ENCODE peak calls at places on chromosomes 4 and X, in ten cellular contexts. T is IMR-90, C is upper lobe of right lung, W is ascending aorta, V is cardiac muscle cell, G is BJ, J is foreskin keratinocyte, Y is right atrium auricular region, X is keratinocyte, U is suprapubic skin. L is an unnamed sample.

GRCh38 chr4:37748546-37748945 is 62.4 kb upstream of the RELL1 start:
- DNase-seq in T (no peak), C (no peak), W (no peak), V (no peak), G (no peak), J (no peak), Y (no peak), X (no peak), U (no peak), L (no peak)

GRCh38 chr4:114599231-114600065 is 841 bp downstream of the UGT8 start:
- DNase-seq in T (no peak), C (peak; percentile 68), W (no peak), V (peak; percentile 29), G (no peak), J (peak; percentile 40), Y (no peak), X (no peak), U (no peak), L (no peak)

GRCh38 chr4:76625316-76625715 is 190.3 kb downstream of the SHROOM3 start:
- DNase-seq in T (no peak), C (no peak), W (no peak), V (no peak), G (no peak), J (no peak), Y (no peak), X (no peak), U (no peak), L (no peak)

GRCh38 chr4:156677656-156678055 is 293.9 kb downstream of the PDGFC start:
- DNase-seq in T (no peak), C (no peak), W (no peak), V (no peak), G (no peak), J (no peak), Y (no peak), X (no peak), U (no peak), L (no peak)

GRCh38 chr4:79851625-79852304 is 221.3 kb downstream of the ANTXR2 start:
- DNase-seq in T (peak; percentile 22), C (no peak), W (no peak), V (no peak), G (no peak), J (no peak), Y (no peak), X (no peak), U (no peak), L (peak; percentile 16)

GRCh38 chr4:177308125-177308524 is 1.5 kb upstream of the NEIL3 start:
- DNase-seq in T (peak; percentile 85), C (no peak), W (no peak), V (no peak), G (peak; percentile 57), J (peak; percentile 57), Y (no peak), X (no peak), U (no peak), L (peak; percentile 50)

GRCh38 chr4:140103676-140104075 is 50.3 kb downstream of the MAML3 start:
- DNase-seq in T (peak; percentile 62), C (no peak), W (no peak), V (no peak), G (no peak), J (peak; percentile 35), Y (no peak), X (no peak), U (no peak), L (peak; percentile 71)

GRCh38 chr4:87053802-87054767 is 119.3 kb downstream of the AFF1 start:
- DNase-seq in T (no peak), C (no peak), W (no peak), V (no peak), G (no peak), J (no peak), Y (no peak), X (no peak), U (no peak), L (no peak)

GRCh38 chr4:55012363-55013255 is 112.8 kb downstream of the KDR start:
- DNase-seq in T (no peak), C (no peak), W (no peak), V (no peak), G (no peak), J (no peak), Y (no peak), X (no peak), U (no peak), L (no peak)

GRCh38 chr4:146585761-146586333 is 52.8 kb upstream of the POU4F2 start:
- DNase-seq in T (peak; percentile 46), C (no peak), W (no peak), V (no peak), G (peak; percentile 34), J (peak; percentile 16), Y (no peak), X (no peak), U (no peak), L (peak; percentile 40)

GRCh38 chr4:146577111-146577510 is 55.4 kb upstream of the SLC10A7 start:
- DNase-seq in T (peak; percentile 2), C (no peak), W (no peak), V (no peak), G (no peak), J (no peak), Y (no peak), X (no peak), U (no peak), L (no peak)

DNA sequence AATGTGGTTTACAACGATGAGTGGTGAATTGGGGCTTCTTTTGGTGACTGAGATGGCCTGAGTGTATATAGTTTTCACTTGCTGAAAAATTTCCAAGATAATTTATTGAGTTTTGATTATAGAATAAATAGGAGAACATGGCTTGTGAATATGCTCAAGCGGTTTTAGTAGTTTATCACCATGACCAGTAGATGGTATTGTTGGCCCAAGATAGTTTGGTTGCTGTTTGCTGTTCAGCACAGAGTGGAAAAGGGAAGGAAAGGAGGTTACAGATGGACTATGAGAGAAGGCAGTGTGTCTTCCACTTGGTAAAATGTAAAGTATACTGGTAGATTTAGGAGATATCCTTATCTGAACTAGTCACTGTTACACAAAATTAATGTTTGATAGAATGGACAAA is 55.8 kb upstream of the POU4F2 start:
- DNase-seq in T (no peak), C (no peak), W (no peak), V (no peak), G (no peak), J (no peak), Y (no peak), X (no peak), U (no peak), L (peak; percentile 13)
- TF ChIP-seq CTCF in T (no peak), C (no peak), W (no peak), V (no peak), G (no peak), J (peak; percentile 21), Y (no peak), X (no peak), U (no peak), L (no peak)

GRCh38 chr4:184380707-184381106 is 93.6 kb downstream of the IRF2 start:
- DNase-seq in T (no peak), C (no peak), W (no peak), V (no peak), G (no peak), J (no peak), Y (no peak), X (no peak), U (no peak), L (no peak)
- H3K27me3 ChIP-seq in T (no peaks in the 10 kb centered on the region), C (no peaks in the 10 kb centered on the region), W (no peaks in the 10 kb centered on the region), V (no peaks in the 10 kb centered on the region), G (no peaks in the 10 kb centered on the region), J (no peaks in the 10 kb centered on the region), Y (no peaks in the 10 kb centered on the region), X (no peaks in the 10 kb centered on the region), U (no peaks in the 10 kb centered on the region), L (no peaks in the 10 kb centered on the region)

GRCh38 chr4:182876006-182876405 is 41.2 kb downstream of the DCTD start:
- DNase-seq in T (no peak), C (no peak), W (no peak), V (no peak), G (no peak), J (no peak), Y (no peak), X (no peak), U (no peak), L (no peak)
- TF ChIP-seq CTCF in T (no peak), C (no peak), W (no peak), V (no peak), G (no peak), J (no peak), Y (no peak), X (no peak), U (no peak), L (no peak)

GRCh38 chrX:17990542-17990941 is 129.4 kb upstream of the RAI2 start:
- DNase-seq in T (no peak), C (no peak), W (no peak), V (no peak), G (no peak), J (no peak), Y (no peak), X (no peak), U (no peak), L (no peak)
- H3K27me3 ChIP-seq in T (no peaks in the 10 kb centered on the region), C (no peaks in the 10 kb centered on the region), W (no peaks in the 10 kb centered on the region), V (no peaks in the 10 kb centered on the region), G (no peaks in the 10 kb centered on the region), J (no peaks in the 10 kb centered on the region), Y (no peaks in the 10 kb centered on the region), X (no peaks in the 10 kb centered on the region), U (no peaks in the 10 kb centered on the region), L (no peaks in the 10 kb centered on the region)

GRCh38 chr4:125315571-125316390 is 1.0 kb downstream of the FAT4 start:
- DNase-seq in T (peak; percentile 54), C (peak; percentile 75), W (no peak), V (peak; percentile 88), G (no peak), J (peak; percentile 69), Y (no peak), X (no peak), U (no peak), L (peak; percentile 25)
- TF ChIP-seq CTCF in T (peak; percentile 23), C (peak; percentile 23), W (peak; percentile 30), V (peak; percentile 36), G (peak; percentile 42), J (peak; percentile 31), Y (peak; percentile 51), X (peak; percentile 10), U (no peak), L (peak; percentile 26)

GRCh38 chr4:132651193-132651592 is 497.9 kb upstream of the PCDH10 start:
- DNase-seq in T (no peak), C (no peak), W (no peak), V (no peak), G (no peak), J (no peak), Y (no peak), X (no peak), U (no peak), L (no peak)
- H3K27me3 ChIP-seq in T (no peaks in the 10 kb centered on the region), C (no peaks in the 10 kb centered on the region), W (no peaks in the 10 kb centered on the region), V (no peaks in the 10 kb centered on the region), G (no peaks in the 10 kb centered on the region), J (no peaks in the 10 kb centered on the region), Y (no peaks in the 10 kb centered on the region), X (no peaks in the 10 kb centered on the region), U (no peaks in the 10 kb centered on the region), L (no peaks in the 10 kb centered on the region)

GRCh38 chrX:40368611-40369061 is 212.1 kb upstream of the ATP6AP2 start:
- DNase-seq in T (no peak), C (no peak), W (no peak), V (no peak), G (no peak), J (no peak), Y (no peak), X (no peak), U (no peak), L (no peak)
- TF ChIP-seq CTCF in T (no peak), C (no peak), W (no peak), V (no peak), G (no peak), J (no peak), Y (no peak), X (no peak), U (no peak), L (no peak)